ENCODE peak calls at places on chromosome 18, in nine cellular contexts. One of them, this sample, is unnamed.

GRCh38 chr18:47283476-47283875 is 32.0 kb upstream of the SKOR2 start:
- DNase-seq in 8988T: peak; percentile 25
- DNase-seq in Daoy: peak; percentile 19
- DNase-seq in AG08396: no peak
- DNase-seq in NCI-H2081: peak; percentile 9
- DNase-seq in GM04504: no peak
- DNase-seq in endothelial cell: peak; percentile 15
- DNase-seq in astrocyte: peak; percentile 1
- DNase-seq in neural crest cell: no peak
- DNase-seq in this sample: no peak

GRCh38 chr18:35267161-35267651 is 22.8 kb downstream of the ZSCAN30 start:
- DNase-seq in 8988T: no peak
- DNase-seq in Daoy: no peak
- DNase-seq in AG08396: no peak
- DNase-seq in NCI-H2081: peak; percentile 78
- DNase-seq in GM04504: no peak
- DNase-seq in endothelial cell: peak; percentile 34
- DNase-seq in astrocyte: peak; percentile 56
- DNase-seq in neural crest cell: no peak
- DNase-seq in this sample: no peak

GRCh38 chr18:24214144-24214543 is 75.3 kb downstream of the CABYR start:
- DNase-seq in 8988T: no peak
- DNase-seq in Daoy: no peak
- DNase-seq in AG08396: no peak
- DNase-seq in NCI-H2081: no peak
- DNase-seq in GM04504: no peak
- DNase-seq in endothelial cell: no peak
- DNase-seq in astrocyte: no peak
- DNase-seq in neural crest cell: no peak
- DNase-seq in this sample: no peak

GRCh38 chr18:12074734-12075133 is 18.9 kb upstream of the ANKRD62 start:
- DNase-seq in 8988T: no peak
- DNase-seq in Daoy: no peak
- DNase-seq in AG08396: no peak
- DNase-seq in NCI-H2081: peak; percentile 50
- DNase-seq in GM04504: no peak
- DNase-seq in endothelial cell: no peak
- DNase-seq in astrocyte: no peak
- DNase-seq in neural crest cell: no peak
- DNase-seq in this sample: no peak

GRCh38 chr18:44396550-44396949 is 284.1 kb upstream of the SETBP1 start:
- DNase-seq in 8988T: no peak
- DNase-seq in Daoy: no peak
- DNase-seq in AG08396: no peak
- DNase-seq in NCI-H2081: no peak
- DNase-seq in GM04504: no peak
- DNase-seq in endothelial cell: no peak
- DNase-seq in astrocyte: no peak
- DNase-seq in neural crest cell: no peak
- DNase-seq in this sample: no peak

GRCh38 chr18:13464432-13465125 is 246.0 kb downstream of the LDLRAD4 start:
- DNase-seq in 8988T: no peak
- DNase-seq in Daoy: peak; percentile 60
- DNase-seq in AG08396: no peak
- DNase-seq in NCI-H2081: no peak
- DNase-seq in GM04504: no peak
- DNase-seq in endothelial cell: peak; percentile 52
- DNase-seq in astrocyte: peak; percentile 16
- DNase-seq in neural crest cell: no peak
- DNase-seq in this sample: no peak

GRCh38 chr18:72541871-72542690 is 2.1 kb downstream of the CBLN2 start:
- DNase-seq in 8988T: no peak
- DNase-seq in Daoy: no peak
- DNase-seq in AG08396: peak; percentile 12
- DNase-seq in NCI-H2081: peak; percentile 38
- DNase-seq in GM04504: no peak
- DNase-seq in endothelial cell: no peak
- DNase-seq in astrocyte: no peak
- DNase-seq in neural crest cell: peak; percentile 15
- DNase-seq in this sample: peak; percentile 53

GRCh38 chr18:10029711-10030110 is 115.9 kb downstream of the VAPA start:
- DNase-seq in 8988T: no peak
- DNase-seq in Daoy: no peak
- DNase-seq in AG08396: no peak
- DNase-seq in NCI-H2081: no peak
- DNase-seq in GM04504: no peak
- DNase-seq in endothelial cell: no peak
- DNase-seq in astrocyte: no peak
- DNase-seq in neural crest cell: no peak
- DNase-seq in this sample: no peak

GRCh38 chr18:76621782-76622495 is 126.9 kb upstream of the ZNF516 start:
- DNase-seq in 8988T: no peak
- DNase-seq in Daoy: peak; percentile 57
- DNase-seq in AG08396: no peak
- DNase-seq in NCI-H2081: peak; percentile 55
- DNase-seq in GM04504: no peak
- DNase-seq in endothelial cell: no peak
- DNase-seq in astrocyte: peak; percentile 68
- DNase-seq in neural crest cell: no peak
- DNase-seq in this sample: no peak

GRCh38 chr18:73136134-73136533 is 268.3 kb upstream of the NETO1 start:
- DNase-seq in 8988T: no peak
- DNase-seq in Daoy: no peak
- DNase-seq in AG08396: no peak
- DNase-seq in NCI-H2081: peak; percentile 20
- DNase-seq in GM04504: no peak
- DNase-seq in endothelial cell: no peak
- DNase-seq in astrocyte: peak; percentile 1
- DNase-seq in neural crest cell: no peak
- DNase-seq in this sample: no peak

GRCh38 chr18:576924-577323 is 3.3 kb upstream of the CETN1 start:
- DNase-seq in 8988T: no peak
- DNase-seq in Daoy: no peak
- DNase-seq in AG08396: no peak
- DNase-seq in NCI-H2081: no peak
- DNase-seq in GM04504: no peak
- DNase-seq in endothelial cell: no peak
- DNase-seq in astrocyte: no peak
- DNase-seq in neural crest cell: no peak
- DNase-seq in this sample: no peak

GRCh38 chr18:57771626-57772025 is 31.5 kb downstream of the ATP8B1 start:
- DNase-seq in 8988T: no peak
- DNase-seq in Daoy: no peak
- DNase-seq in AG08396: no peak
- DNase-seq in NCI-H2081: no peak
- DNase-seq in GM04504: no peak
- DNase-seq in endothelial cell: no peak
- DNase-seq in astrocyte: no peak
- DNase-seq in neural crest cell: no peak
- DNase-seq in this sample: no peak

This sample was measured in nephron progenitor cell.